ENCODE peak calls at places on chromosomes 13 and 19, in eight cellular contexts. One of them, this sample, is unnamed.

GRCh38 chr19:51807111-51807701 is 12.2 kb downstream of the FPR3 start:
- DNase-seq in colonic mucosa: no peak
- DNase-seq in GM23248: peak; percentile 32
- DNase-seq in adipocyte: no peak
- DNase-seq in neural progenitor cell: no peak
- DNase-seq in IMR-90: no peak
- DNase-seq in PC-3: peak; percentile 89
- DNase-seq in astrocyte: no peak
- DNase-seq in this sample: peak; percentile 98

GRCh38 chr13:20519887-20520286 is 5.8 kb downstream of the CRYL1 start:
- DNase-seq in colonic mucosa: no peak
- DNase-seq in GM23248: no peak
- DNase-seq in adipocyte: peak; percentile 20
- DNase-seq in neural progenitor cell: no peak
- DNase-seq in IMR-90: no peak
- DNase-seq in PC-3: no peak
- DNase-seq in astrocyte: no peak
- DNase-seq in this sample: no peak

GRCh38 chr13:31909889-31910551 is 121.6 kb upstream of the FRY start:
- DNase-seq in colonic mucosa: peak; percentile 62
- DNase-seq in GM23248: peak; percentile 81
- DNase-seq in adipocyte: peak; percentile 91
- DNase-seq in neural progenitor cell: peak; percentile 75
- DNase-seq in IMR-90: peak; percentile 70
- DNase-seq in PC-3: peak; percentile 63
- DNase-seq in astrocyte: peak; percentile 23
- DNase-seq in this sample: peak; percentile 66

GRCh38 chr19:19468424-19469050 is 46.8 kb downstream of the TSSK6 start:
- DNase-seq in colonic mucosa: no peak
- DNase-seq in GM23248: peak; percentile 45
- DNase-seq in adipocyte: no peak
- DNase-seq in neural progenitor cell: no peak
- DNase-seq in IMR-90: no peak
- DNase-seq in PC-3: no peak
- DNase-seq in astrocyte: no peak
- DNase-seq in this sample: no peak

GRCh38 chr19:15623711-15624318 is 8.8 kb downstream of the CYP4F8 start:
- DNase-seq in colonic mucosa: no peak
- DNase-seq in GM23248: no peak
- DNase-seq in adipocyte: no peak
- DNase-seq in neural progenitor cell: no peak
- DNase-seq in IMR-90: no peak
- DNase-seq in PC-3: peak; percentile 37
- DNase-seq in astrocyte: no peak
- DNase-seq in this sample: peak; percentile 2

GRCh38 chr13:32211788-32212187 is 103.4 kb downstream of the ZAR1L start:
- DNase-seq in colonic mucosa: no peak
- DNase-seq in GM23248: peak; percentile 85
- DNase-seq in adipocyte: peak; percentile 83
- DNase-seq in neural progenitor cell: no peak
- DNase-seq in IMR-90: peak; percentile 95
- DNase-seq in PC-3: no peak
- DNase-seq in astrocyte: peak; percentile 98
- DNase-seq in this sample: peak; percentile 12

GRCh38 chr19:35742121-35742724 is at the start of gene IGFLR1:
- DNase-seq in colonic mucosa: peak; percentile 53
- DNase-seq in GM23248: no peak
- DNase-seq in adipocyte: no peak
- DNase-seq in neural progenitor cell: no peak
- DNase-seq in IMR-90: no peak
- DNase-seq in PC-3: no peak
- DNase-seq in astrocyte: no peak
- DNase-seq in this sample: no peak

GRCh38 chr13:66265446-66265845 is 964.7 kb downstream of the PCDH9 start:
- DNase-seq in colonic mucosa: no peak
- DNase-seq in GM23248: no peak
- DNase-seq in adipocyte: no peak
- DNase-seq in neural progenitor cell: no peak
- DNase-seq in IMR-90: peak; percentile 10
- DNase-seq in PC-3: no peak
- DNase-seq in astrocyte: peak; percentile 56
- DNase-seq in this sample: peak; percentile 3

GRCh38 chr19:45403781-45404556 is 900 bp downstream of the PPP1R13L start:
- DNase-seq in colonic mucosa: peak; percentile 82
- DNase-seq in GM23248: peak; percentile 41
- DNase-seq in adipocyte: peak; percentile 57
- DNase-seq in neural progenitor cell: peak; percentile 77
- DNase-seq in IMR-90: no peak
- DNase-seq in PC-3: peak; percentile 75
- DNase-seq in astrocyte: no peak
- DNase-seq in this sample: peak; percentile 95

GRCh38 chr19:30073152-30074000 is 131.3 kb downstream of the URI1 start:
- DNase-seq in colonic mucosa: no peak
- DNase-seq in GM23248: no peak
- DNase-seq in adipocyte: no peak
- DNase-seq in neural progenitor cell: no peak
- DNase-seq in IMR-90: no peak
- DNase-seq in PC-3: no peak
- DNase-seq in astrocyte: no peak
- DNase-seq in this sample: peak; percentile 7

GRCh38 chr19:48006762-48007161 is 12.3 kb downstream of the ELSPBP1 start:
- DNase-seq in colonic mucosa: no peak
- DNase-seq in GM23248: peak; percentile 4
- DNase-seq in adipocyte: no peak
- DNase-seq in neural progenitor cell: no peak
- DNase-seq in IMR-90: no peak
- DNase-seq in PC-3: no peak
- DNase-seq in astrocyte: no peak
- DNase-seq in this sample: peak; percentile 50

GRCh38 chr19:10717054-10717355 is 874 bp upstream of the DNM2 start:
- DNase-seq in colonic mucosa: no peak
- DNase-seq in GM23248: no peak
- DNase-seq in adipocyte: no peak
- DNase-seq in neural progenitor cell: no peak
- DNase-seq in IMR-90: no peak
- DNase-seq in PC-3: no peak
- DNase-seq in astrocyte: no peak
- DNase-seq in this sample: no peak

GRCh38 chr19:35779033-35779432 is 3.7 kb downstream of the ARHGAP33 start:
- DNase-seq in colonic mucosa: no peak
- DNase-seq in GM23248: no peak
- DNase-seq in adipocyte: no peak
- DNase-seq in neural progenitor cell: no peak
- DNase-seq in IMR-90: no peak
- DNase-seq in PC-3: no peak
- DNase-seq in astrocyte: no peak
- DNase-seq in this sample: no peak

GRCh38 chr19:41944336-41944735 is 14.8 kb downstream of the RABAC1 start:
- DNase-seq in colonic mucosa: no peak
- DNase-seq in GM23248: no peak
- DNase-seq in adipocyte: no peak
- DNase-seq in neural progenitor cell: no peak
- DNase-seq in IMR-90: no peak
- DNase-seq in PC-3: no peak
- DNase-seq in astrocyte: no peak
- DNase-seq in this sample: no peak

GRCh38 chr19:55197531-55197930 is 11.8 kb downstream of the PTPRH start:
- DNase-seq in colonic mucosa: no peak
- DNase-seq in GM23248: peak; percentile 39
- DNase-seq in adipocyte: peak; percentile 12
- DNase-seq in neural progenitor cell: peak; percentile 39
- DNase-seq in IMR-90: no peak
- DNase-seq in PC-3: peak; percentile 45
- DNase-seq in astrocyte: no peak
- DNase-seq in this sample: peak; percentile 27

DNA sequence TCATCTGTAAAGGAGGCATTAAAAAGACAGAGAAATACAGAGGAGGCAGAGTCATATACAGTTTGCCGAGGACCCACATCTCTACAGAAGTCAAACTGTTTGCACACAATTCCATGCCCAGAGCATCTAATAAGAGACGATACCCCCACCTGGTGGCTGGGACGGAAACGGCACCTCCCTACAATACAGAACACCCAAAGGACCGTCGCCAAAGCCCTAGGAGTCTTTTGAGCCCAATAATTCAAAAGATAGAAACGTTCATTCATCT is 703 bp upstream of the PLEKHG2 start:
- DNase-seq in colonic mucosa: peak; percentile 97
- DNase-seq in GM23248: peak; percentile 96
- DNase-seq in adipocyte: peak; percentile 98
- DNase-seq in neural progenitor cell: peak; percentile 93
- DNase-seq in IMR-90: peak; percentile 92
- DNase-seq in PC-3: peak; percentile 86
- DNase-seq in astrocyte: peak; percentile 74
- DNase-seq in this sample: peak; percentile 91
- H3K4me3 ChIP-seq in colonic mucosa: no peak overlapping the region
- H3K4me3 ChIP-seq in GM23248: peak overlapping the region; percentile 87
- H3K4me3 ChIP-seq in adipocyte: peak overlapping the region; percentile 99
- H3K4me3 ChIP-seq in neural progenitor cell: peak overlapping the region; percentile 57
- H3K4me3 ChIP-seq in IMR-90: peak overlapping the region; percentile 20
- H3K4me3 ChIP-seq in PC-3: peak overlapping the region; percentile 52
- H3K4me3 ChIP-seq in astrocyte: peak overlapping the region; percentile 18
- H3K4me3 ChIP-seq in this sample: peak overlapping the region; percentile 18

GRCh38 chr19:1214862-1215731 is 9.5 kb downstream of the STK11 start:
- DNase-seq in colonic mucosa: no peak
- DNase-seq in GM23248: peak; percentile 53
- DNase-seq in adipocyte: no peak
- DNase-seq in neural progenitor cell: no peak
- DNase-seq in IMR-90: no peak
- DNase-seq in PC-3: peak; percentile 60
- DNase-seq in astrocyte: no peak
- DNase-seq in this sample: no peak

GRCh38 chr19:1214299-1214861 is 8.8 kb downstream of the STK11 start:
- DNase-seq in colonic mucosa: no peak
- DNase-seq in GM23248: no peak
- DNase-seq in adipocyte: no peak
- DNase-seq in neural progenitor cell: no peak
- DNase-seq in IMR-90: no peak
- DNase-seq in PC-3: no peak
- DNase-seq in astrocyte: no peak
- DNase-seq in this sample: no peak

GRCh38 chr19:1216756-1217155 is 11.2 kb downstream of the STK11 start:
- DNase-seq in colonic mucosa: no peak
- DNase-seq in GM23248: no peak
- DNase-seq in adipocyte: no peak
- DNase-seq in neural progenitor cell: no peak
- DNase-seq in IMR-90: no peak
- DNase-seq in PC-3: no peak
- DNase-seq in astrocyte: no peak
- DNase-seq in this sample: no peak

GRCh38 chr19:1211494-1212234 is 6.1 kb downstream of the STK11 start:
- DNase-seq in colonic mucosa: no peak
- DNase-seq in GM23248: no peak
- DNase-seq in adipocyte: no peak
- DNase-seq in neural progenitor cell: peak; percentile 64
- DNase-seq in IMR-90: no peak
- DNase-seq in PC-3: no peak
- DNase-seq in astrocyte: peak; percentile 42
- DNase-seq in this sample: peak; percentile 76

DNA sequence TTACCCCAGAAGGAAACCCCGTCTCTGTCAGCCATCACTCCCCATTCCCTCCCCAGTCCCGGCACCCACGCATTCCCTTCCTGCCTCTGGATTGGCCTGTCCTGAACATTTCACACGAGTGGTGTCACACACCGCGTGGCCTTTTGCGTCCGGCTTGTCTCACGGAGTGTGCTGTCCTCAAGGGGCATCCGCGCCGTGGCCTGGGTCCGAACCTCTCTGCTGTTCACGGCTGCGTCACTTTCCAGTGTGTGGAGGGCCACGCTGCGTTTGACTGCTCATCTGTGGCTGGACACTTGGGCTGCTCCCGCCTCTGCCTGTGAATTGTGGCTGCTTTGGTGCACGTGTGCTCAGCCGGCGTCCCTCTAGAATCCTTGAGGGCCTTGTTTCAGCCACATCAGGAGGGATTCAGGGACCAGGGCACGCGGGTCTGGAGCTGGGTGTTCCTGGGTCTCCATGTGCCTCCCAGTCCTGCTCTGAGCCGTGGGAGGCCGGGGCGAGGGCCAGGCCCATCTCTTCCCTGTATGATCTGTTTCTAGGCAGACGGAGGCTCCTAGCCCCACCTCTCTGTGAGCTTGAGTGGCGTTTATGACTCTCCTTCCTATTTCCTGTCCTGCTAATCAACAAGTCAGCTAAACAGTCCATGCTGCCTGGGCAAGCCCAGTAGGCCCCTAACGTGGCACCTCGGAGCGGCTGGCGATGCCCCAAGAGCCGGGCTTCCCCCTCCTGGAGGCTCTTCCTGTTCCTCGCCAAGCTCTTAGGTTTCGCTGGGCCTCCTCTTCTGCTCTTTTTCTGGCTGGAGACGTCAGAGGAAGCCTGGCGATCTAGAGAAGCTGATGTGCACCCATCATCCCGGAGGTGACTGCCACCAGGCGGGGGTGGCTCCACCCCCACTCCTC is 8.1 kb downstream of the STK11 start:
- DNase-seq in colonic mucosa: peak; percentile 78
- DNase-seq in GM23248: peak; percentile 71
- DNase-seq in adipocyte: no peak
- DNase-seq in neural progenitor cell: no peak
- DNase-seq in IMR-90: peak; percentile 58
- DNase-seq in PC-3: no peak
- DNase-seq in astrocyte: peak; percentile 67
- DNase-seq in this sample: no peak
- H3K9ac ChIP-seq in colonic mucosa: peak overlapping the region; percentile 82
- H3K9ac ChIP-seq in GM23248: peak overlapping the region; percentile 71
- H3K9ac ChIP-seq in adipocyte: no peak overlapping the region
- H3K9ac ChIP-seq in neural progenitor cell: no peak overlapping the region
- H3K9ac ChIP-seq in IMR-90: no peak overlapping the region
- H3K9ac ChIP-seq in PC-3: no peak overlapping the region
- H3K9ac ChIP-seq in astrocyte: peak overlapping the region; percentile 69
- H3K9ac ChIP-seq in this sample: peak overlapping the region; percentile 4

GRCh38 chr19:13022111-13022858 is 27.0 kb downstream of the NFIX start:
- DNase-seq in colonic mucosa: no peak
- DNase-seq in GM23248: peak; percentile 84
- DNase-seq in adipocyte: peak; percentile 33
- DNase-seq in neural progenitor cell: no peak
- DNase-seq in IMR-90: peak; percentile 76
- DNase-seq in PC-3: no peak
- DNase-seq in astrocyte: peak; percentile 64
- DNase-seq in this sample: no peak
- H3K4me3 ChIP-seq in colonic mucosa: peak overlapping the region; percentile 29
- H3K4me3 ChIP-seq in GM23248: peak overlapping the region; percentile 85
- H3K4me3 ChIP-seq in adipocyte: peak overlapping the region; percentile 74
- H3K4me3 ChIP-seq in neural progenitor cell: no peak overlapping the region
- H3K4me3 ChIP-seq in IMR-90: peak overlapping the region; percentile 55
- H3K4me3 ChIP-seq in PC-3: peak overlapping the region; percentile 82
- H3K4me3 ChIP-seq in astrocyte: peak overlapping the region; percentile 57
- H3K4me3 ChIP-seq in this sample: no peak overlapping the region

GRCh38 chr19:40466219-40467006 is at the start of gene SPTBN4:
- DNase-seq in colonic mucosa: peak; percentile 37
- DNase-seq in GM23248: peak; percentile 11
- DNase-seq in adipocyte: no peak
- DNase-seq in neural progenitor cell: peak; percentile 10
- DNase-seq in IMR-90: no peak
- DNase-seq in PC-3: no peak
- DNase-seq in astrocyte: no peak
- DNase-seq in this sample: no peak
- H3K9ac ChIP-seq in colonic mucosa: peak within 1 kb of the TSS; percentile 77
- H3K9ac ChIP-seq in GM23248: peak within 1 kb of the TSS; percentile 29
- H3K9ac ChIP-seq in adipocyte: peak within 1 kb of the TSS; percentile 66
- H3K9ac ChIP-seq in neural progenitor cell: no peak within 1 kb of the TSS
- H3K9ac ChIP-seq in IMR-90: no peak within 1 kb of the TSS
- H3K9ac ChIP-seq in PC-3: no peak within 1 kb of the TSS
- H3K9ac ChIP-seq in astrocyte: no peak within 1 kb of the TSS
- H3K9ac ChIP-seq in this sample: no peak within 1 kb of the TSS

GRCh38 chr13:50810998-50811397 is 32.5 kb downstream of the DLEU7 start:
- DNase-seq in colonic mucosa: no peak
- DNase-seq in GM23248: no peak
- DNase-seq in adipocyte: no peak
- DNase-seq in neural progenitor cell: no peak
- DNase-seq in IMR-90: no peak
- DNase-seq in PC-3: no peak
- DNase-seq in astrocyte: no peak
- DNase-seq in this sample: no peak
- H3K4me3 ChIP-seq in colonic mucosa: no peak overlapping the region
- H3K4me3 ChIP-seq in GM23248: no peak overlapping the region
- H3K4me3 ChIP-seq in adipocyte: no peak overlapping the region
- H3K4me3 ChIP-seq in neural progenitor cell: no peak overlapping the region
- H3K4me3 ChIP-seq in IMR-90: no peak overlapping the region
- H3K4me3 ChIP-seq in PC-3: no peak overlapping the region
- H3K4me3 ChIP-seq in astrocyte: no peak overlapping the region
- H3K4me3 ChIP-seq in this sample: no peak overlapping the region

This sample was measured in mesendoderm.